ENCODE peak calls at places on chromosomes 13 and 19, in five cellular contexts. O is NCI-H748 treated with DMSO at 0.1 percent for 48 hours, C is mesendoderm, K is activated T-helper 1 cell treated with Interleukin-2 at 50 U/mL for 16 hours, M is dorsolateral prefrontal cortex. U is an unnamed sample.

GRCh38 chr13:104327217-104327616 is 1261.0 kb upstream of the SLC10A2 start:
- DNase-seq in O (no peak), C (no peak), K (no peak), M (no peak), U (no peak)

GRCh38 chr19:35226748-35227147 is 1.8 kb downstream of the FAM187B start:
- DNase-seq in O (no peak), C (no peak), K (no peak), M (no peak), U (no peak)

GRCh38 chr19:7515091-7515470 is 822 bp upstream of the ZNF358 start:
- DNase-seq in O (no peak), C (no peak), K (no peak), M (no peak), U (peak; percentile 45)

GRCh38 chr19:6572217-6572616 is 18.7 kb downstream of the CD70 start:
- DNase-seq in O (no peak), C (peak; percentile 44), K (no peak), M (no peak), U (peak; percentile 62)

GRCh38 chr19:16920816-16921529 is 32.2 kb downstream of the F2RL3 start:
- DNase-seq in O (no peak), C (peak; percentile 13), K (no peak), M (no peak), U (peak; percentile 14)

GRCh38 chr13:78598382-78598781 is 5.0 kb downstream of the POU4F1 start:
- DNase-seq in O (no peak), C (no peak), K (no peak), M (no peak), U (no peak)

GRCh38 chr19:29528350-29528945 is 2.7 kb downstream of the VSTM2B start:
- DNase-seq in O (peak; percentile 57), C (peak; percentile 91), K (no peak), M (peak; percentile 82), U (peak; percentile 96)

GRCh38 chr19:55857149-55857548 is 20.8 kb downstream of the NLRP4 start:
- DNase-seq in O (no peak), C (no peak), K (no peak), M (no peak), U (no peak)

GRCh38 chr13:41802684-41803554 is 158.0 kb downstream of the VWA8 start:
- DNase-seq in O (no peak), C (peak; percentile 1), K (no peak), M (no peak), U (peak; percentile 6)

GRCh38 chr19:35497406-35497805 is 7.1 kb upstream of the KRTDAP start:
- DNase-seq in O (no peak), C (no peak), K (no peak), M (no peak), U (no peak)

GRCh38 chr13:113952983-113953520 is 20.8 kb downstream of the C13orf46 start:
- DNase-seq in O (no peak), C (no peak), K (no peak), M (no peak), U (no peak)

GRCh38 chr19:18475762-18476331 is 37.9 kb upstream of the ISYNA1 start:
- DNase-seq in O (no peak), C (no peak), K (no peak), M (no peak), U (no peak)

GRCh38 chr19:55536951-55537740 is at the start of gene SBK2:
- DNase-seq in O (no peak), C (peak; percentile 75), K (no peak), M (no peak), U (peak; percentile 87)

GRCh38 chr13:38641164-38641948 is 45.5 kb upstream of the FREM2 start:
- DNase-seq in O (peak; percentile 29), C (no peak), K (no peak), M (no peak), U (no peak)

GRCh38 chr13:110770678-110771077 is 57.2 kb downstream of the ING1 start:
- DNase-seq in O (no peak), C (peak; percentile 7), K (no peak), M (no peak), U (no peak)

GRCh38 chr19:51065221-51065960 is 499 bp upstream of the KLK13 start:
- DNase-seq in O (no peak), C (peak; percentile 42), K (no peak), M (no peak), U (no peak)